ENCODE peak calls at places on chromosome 21, in seven cellular contexts. One of them, this sample, is unnamed.

GRCh38 chr21:46160563-46161179 is 5.3 kb upstream of the FTCD start:
- DNase-seq in GM04504: no peak
- DNase-seq in left cardiac atrium: no peak
- DNase-seq in progenitor cell of endocrine pancreas: no peak
- DNase-seq in cardiac muscle cell: no peak
- DNase-seq in activated CD4-positive, CD25-positive, alpha-beta regulatory T cell treated with anti-CD3 and anti-CD28 coated beads, Interleukin-2, amount 50 U/mL, for 72 hours: no peak
- DNase-seq in NCI-H1105: no peak
- DNase-seq in this sample: no peak

GRCh38 chr21:36150192-36150711 is 6.4 kb upstream of the DOP1B start:
- DNase-seq in GM04504: peak
- DNase-seq in left cardiac atrium: peak
- DNase-seq in progenitor cell of endocrine pancreas: no peak
- DNase-seq in cardiac muscle cell: no peak
- DNase-seq in activated CD4-positive, CD25-positive, alpha-beta regulatory T cell treated with anti-CD3 and anti-CD28 coated beads, Interleukin-2, amount 50 U/mL, for 72 hours: no peak
- DNase-seq in NCI-H1105: no peak
- DNase-seq in this sample: no peak

GRCh38 chr21:31938330-31939301 is 65.8 kb downstream of the HUNK start:
- DNase-seq in GM04504: no peak
- DNase-seq in left cardiac atrium: no peak
- DNase-seq in progenitor cell of endocrine pancreas: no peak
- DNase-seq in cardiac muscle cell: peak
- DNase-seq in activated CD4-positive, CD25-positive, alpha-beta regulatory T cell treated with anti-CD3 and anti-CD28 coated beads, Interleukin-2, amount 50 U/mL, for 72 hours: no peak
- DNase-seq in NCI-H1105: no peak
- DNase-seq in this sample: no peak

GRCh38 chr21:25361765-25362164 is 245.5 kb downstream of the MRPL39 start:
- DNase-seq in GM04504: no peak
- DNase-seq in left cardiac atrium: no peak
- DNase-seq in progenitor cell of endocrine pancreas: no peak
- DNase-seq in cardiac muscle cell: no peak
- DNase-seq in activated CD4-positive, CD25-positive, alpha-beta regulatory T cell treated with anti-CD3 and anti-CD28 coated beads, Interleukin-2, amount 50 U/mL, for 72 hours: no peak
- DNase-seq in NCI-H1105: no peak
- DNase-seq in this sample: no peak

GRCh38 chr21:34091607-34092006 is 18.2 kb downstream of the MRPS6 start:
- DNase-seq in GM04504: no peak
- DNase-seq in left cardiac atrium: no peak
- DNase-seq in progenitor cell of endocrine pancreas: no peak
- DNase-seq in cardiac muscle cell: no peak
- DNase-seq in activated CD4-positive, CD25-positive, alpha-beta regulatory T cell treated with anti-CD3 and anti-CD28 coated beads, Interleukin-2, amount 50 U/mL, for 72 hours: no peak
- DNase-seq in NCI-H1105: no peak
- DNase-seq in this sample: peak

GRCh38 chr21:25572895-25573310 is 34.4 kb downstream of the MRPL39 start:
- DNase-seq in GM04504: no peak
- DNase-seq in left cardiac atrium: no peak
- DNase-seq in progenitor cell of endocrine pancreas: no peak
- DNase-seq in cardiac muscle cell: no peak
- DNase-seq in activated CD4-positive, CD25-positive, alpha-beta regulatory T cell treated with anti-CD3 and anti-CD28 coated beads, Interleukin-2, amount 50 U/mL, for 72 hours: no peak
- DNase-seq in NCI-H1105: no peak
- DNase-seq in this sample: no peak

GRCh38 chr21:18877932-18878331 is 474.3 kb upstream of the TMPRSS15 start:
- DNase-seq in GM04504: no peak
- DNase-seq in left cardiac atrium: no peak
- DNase-seq in progenitor cell of endocrine pancreas: no peak
- DNase-seq in cardiac muscle cell: no peak
- DNase-seq in activated CD4-positive, CD25-positive, alpha-beta regulatory T cell treated with anti-CD3 and anti-CD28 coated beads, Interleukin-2, amount 50 U/mL, for 72 hours: no peak
- DNase-seq in NCI-H1105: no peak
- DNase-seq in this sample: no peak

GRCh38 chr21:21039624-21040023 is 41.4 kb downstream of the NCAM2 start:
- DNase-seq in GM04504: no peak
- DNase-seq in left cardiac atrium: no peak
- DNase-seq in progenitor cell of endocrine pancreas: no peak
- DNase-seq in cardiac muscle cell: no peak
- DNase-seq in activated CD4-positive, CD25-positive, alpha-beta regulatory T cell treated with anti-CD3 and anti-CD28 coated beads, Interleukin-2, amount 50 U/mL, for 72 hours: no peak
- DNase-seq in NCI-H1105: no peak
- DNase-seq in this sample: no peak

GRCh38 chr21:41147979-41148355 is 20.0 kb upstream of the BACE2 start:
- DNase-seq in GM04504: no peak
- DNase-seq in left cardiac atrium: no peak
- DNase-seq in progenitor cell of endocrine pancreas: no peak
- DNase-seq in cardiac muscle cell: no peak
- DNase-seq in activated CD4-positive, CD25-positive, alpha-beta regulatory T cell treated with anti-CD3 and anti-CD28 coated beads, Interleukin-2, amount 50 U/mL, for 72 hours: no peak
- DNase-seq in NCI-H1105: no peak
- DNase-seq in this sample: no peak

GRCh38 chr21:35227774-35228173 is 178.7 kb upstream of the RUNX1 start:
- DNase-seq in GM04504: no peak
- DNase-seq in left cardiac atrium: no peak
- DNase-seq in progenitor cell of endocrine pancreas: no peak
- DNase-seq in cardiac muscle cell: no peak
- DNase-seq in activated CD4-positive, CD25-positive, alpha-beta regulatory T cell treated with anti-CD3 and anti-CD28 coated beads, Interleukin-2, amount 50 U/mL, for 72 hours: no peak
- DNase-seq in NCI-H1105: peak
- DNase-seq in this sample: no peak

GRCh38 chr21:37849703-37850102 is 66.6 kb downstream of the KCNJ6 start:
- DNase-seq in GM04504: no peak
- DNase-seq in left cardiac atrium: no peak
- DNase-seq in progenitor cell of endocrine pancreas: no peak
- DNase-seq in cardiac muscle cell: no peak
- DNase-seq in activated CD4-positive, CD25-positive, alpha-beta regulatory T cell treated with anti-CD3 and anti-CD28 coated beads, Interleukin-2, amount 50 U/mL, for 72 hours: no peak
- DNase-seq in NCI-H1105: no peak
- DNase-seq in this sample: peak

GRCh38 chr21:36729301-36729970 is 30.5 kb downstream of the SIM2 start:
- DNase-seq in GM04504: no peak
- DNase-seq in left cardiac atrium: no peak
- DNase-seq in progenitor cell of endocrine pancreas: no peak
- DNase-seq in cardiac muscle cell: no peak
- DNase-seq in activated CD4-positive, CD25-positive, alpha-beta regulatory T cell treated with anti-CD3 and anti-CD28 coated beads, Interleukin-2, amount 50 U/mL, for 72 hours: no peak
- DNase-seq in NCI-H1105: no peak
- DNase-seq in this sample: no peak

GRCh38 chr21:16196521-16197208 is 466.9 kb downstream of the USP25 start:
- DNase-seq in GM04504: no peak
- DNase-seq in left cardiac atrium: no peak
- DNase-seq in progenitor cell of endocrine pancreas: no peak
- DNase-seq in cardiac muscle cell: no peak
- DNase-seq in activated CD4-positive, CD25-positive, alpha-beta regulatory T cell treated with anti-CD3 and anti-CD28 coated beads, Interleukin-2, amount 50 U/mL, for 72 hours: no peak
- DNase-seq in NCI-H1105: no peak
- DNase-seq in this sample: no peak

GRCh38 chr21:29626787-29627470 is 312.9 kb downstream of the GRIK1 start:
- DNase-seq in GM04504: no peak
- DNase-seq in left cardiac atrium: no peak
- DNase-seq in progenitor cell of endocrine pancreas: no peak
- DNase-seq in cardiac muscle cell: no peak
- DNase-seq in activated CD4-positive, CD25-positive, alpha-beta regulatory T cell treated with anti-CD3 and anti-CD28 coated beads, Interleukin-2, amount 50 U/mL, for 72 hours: no peak
- DNase-seq in NCI-H1105: no peak
- DNase-seq in this sample: no peak

GRCh38 chr21:31862078-31862477 is 10.7 kb upstream of the HUNK start:
- DNase-seq in GM04504: no peak
- DNase-seq in left cardiac atrium: no peak
- DNase-seq in progenitor cell of endocrine pancreas: no peak
- DNase-seq in cardiac muscle cell: no peak
- DNase-seq in activated CD4-positive, CD25-positive, alpha-beta regulatory T cell treated with anti-CD3 and anti-CD28 coated beads, Interleukin-2, amount 50 U/mL, for 72 hours: no peak
- DNase-seq in NCI-H1105: no peak
- DNase-seq in this sample: no peak

GRCh38 chr21:45412909-45413581 is 8.1 kb downstream of the COL18A1 start:
- DNase-seq in GM04504: no peak
- DNase-seq in left cardiac atrium: peak
- DNase-seq in progenitor cell of endocrine pancreas: no peak
- DNase-seq in cardiac muscle cell: peak
- DNase-seq in activated CD4-positive, CD25-positive, alpha-beta regulatory T cell treated with anti-CD3 and anti-CD28 coated beads, Interleukin-2, amount 50 U/mL, for 72 hours: no peak
- DNase-seq in NCI-H1105: no peak
- DNase-seq in this sample: peak

GRCh38 chr21:14968821-14969220 is 96.0 kb downstream of the NRIP1 start:
- DNase-seq in GM04504: no peak
- DNase-seq in left cardiac atrium: no peak
- DNase-seq in progenitor cell of endocrine pancreas: no peak
- DNase-seq in cardiac muscle cell: no peak
- DNase-seq in activated CD4-positive, CD25-positive, alpha-beta regulatory T cell treated with anti-CD3 and anti-CD28 coated beads, Interleukin-2, amount 50 U/mL, for 72 hours: no peak
- DNase-seq in NCI-H1105: no peak
- DNase-seq in this sample: no peak